ENCODE peak calls at places on chromosomes 4 and X, in seven cellular contexts. J, R, Z, T, U, A and W are unnamed samples.

GRCh38 chrX:130769835-130770234 is 133.2 kb downstream of the ENOX2 start:
- DNase-seq in T (no peak), A (no peak), J (no peak), U (no peak), R (peak), Z (no peak), W (no peak)

GRCh38 chr4:65167719-65168118 is 502.6 kb downstream of the EPHA5 start:
- DNase-seq in U (no peak), A (no peak), Z (no peak), J (no peak), T (no peak), R (no peak), W (no peak)

GRCh38 chr4:17816142-17816541 is 5.4 kb downstream of the NCAPG start:
- DNase-seq in R (no peak), A (no peak), Z (no peak), J (no peak), T (no peak), U (no peak), W (no peak)

GRCh38 chrX:124804962-124805361 is 458.6 kb downstream of the SH2D1A start:
- DNase-seq in Z (no peak), T (no peak), R (no peak), A (no peak), J (no peak), U (no peak), W (no peak)

GRCh38 chr4:41957634-41958033 is 22.4 kb downstream of the TMEM33 start:
- DNase-seq in Z (no peak), U (no peak), A (no peak), R (peak), T (no peak), J (no peak), W (no peak)

GRCh38 chr4:7397206-7398103 is 37.3 kb downstream of the PSAPL1 start:
- DNase-seq in J (no peak), A (no peak), R (no peak), T (no peak), Z (no peak), U (peak), W (no peak)

GRCh38 chr4:151745727-151746231 is 15.0 kb downstream of the GATB start:
- DNase-seq in R (no peak), Z (no peak), U (no peak), J (peak), A (no peak), T (no peak), W (no peak)

GRCh38 chr4:8171941-8172924 is 13.6 kb upstream of the ABLIM2 start:
- DNase-seq in U (no peak), R (no peak), Z (no peak), T (no peak), J (no peak), A (no peak), W (no peak)

GRCh38 chr4:89160806-89161205 is 49.5 kb downstream of the TIGD2 start:
- DNase-seq in J (no peak), T (no peak), A (no peak), Z (no peak), U (no peak), R (no peak), W (no peak)

GRCh38 chr4:2096073-2096609 is 37.0 kb downstream of the NAT8L start:
- DNase-seq in T (no peak), J (no peak), Z (no peak), R (no peak), U (no peak), A (no peak), W (no peak)

GRCh38 chr4:67204441-67204840 is 340.9 kb downstream of the CENPC start:
- DNase-seq in Z (no peak), A (no peak), U (peak), J (no peak), R (peak), T (no peak), W (no peak)

GRCh38 chrX:95885074-95885473 is 799.6 kb upstream of the DIAPH2 start:
- DNase-seq in U (no peak), R (peak), A (no peak), T (peak), J (peak), Z (no peak), W (peak)

GRCh38 chr4:2330119-2331042 is 68.5 kb upstream of the MXD4 start:
- DNase-seq in J (peak), U (no peak), Z (no peak), A (no peak), R (no peak), T (no peak), W (no peak)

GRCh38 chrX:17237146-17237545 is 137.9 kb upstream of the NHS start:
- DNase-seq in Z (no peak), J (no peak), A (no peak), T (no peak), R (no peak), U (no peak), W (no peak)

GRCh38 chrX:24902808-24903207 is 113.0 kb downstream of the ARX start:
- DNase-seq in U (no peak), R (no peak), J (peak), A (no peak), Z (no peak), T (no peak), W (no peak)

GRCh38 chr4:6951880-6952381 is 42.3 kb downstream of the TBC1D14 start:
- DNase-seq in J (no peak), U (no peak), Z (no peak), T (no peak), R (no peak), A (no peak), W (no peak)

GRCh38 chrX:77167993-77168392 is 279.2 kb upstream of the FGF16 start:
- DNase-seq in R (no peak), T (no peak), A (no peak), J (peak), Z (no peak), U (no peak), W (no peak)

GRCh38 chr4:27678027-27678426 is 817.4 kb downstream of the STIM2 start:
- DNase-seq in J (no peak), R (no peak), U (no peak), A (no peak), T (no peak), Z (no peak), W (no peak)

GRCh38 chrX:118495958-118496762 is 545 bp downstream of the DOCK11 start:
- DNase-seq in R (peak), A (peak), Z (peak), J (no peak), T (peak), U (peak), W (no peak)

GRCh38 chrX:106619797-106620196 is 8.0 kb downstream of the RADX start:
- DNase-seq in J (peak), T (no peak), U (no peak), A (no peak), R (no peak), Z (no peak), W (no peak)

GRCh38 chrX:42976729-42977366 is 198.9 kb upstream of the PPP1R2C start:
- DNase-seq in T (peak), J (peak), U (peak), A (peak), R (no peak), Z (no peak), W (no peak)

DNA sequence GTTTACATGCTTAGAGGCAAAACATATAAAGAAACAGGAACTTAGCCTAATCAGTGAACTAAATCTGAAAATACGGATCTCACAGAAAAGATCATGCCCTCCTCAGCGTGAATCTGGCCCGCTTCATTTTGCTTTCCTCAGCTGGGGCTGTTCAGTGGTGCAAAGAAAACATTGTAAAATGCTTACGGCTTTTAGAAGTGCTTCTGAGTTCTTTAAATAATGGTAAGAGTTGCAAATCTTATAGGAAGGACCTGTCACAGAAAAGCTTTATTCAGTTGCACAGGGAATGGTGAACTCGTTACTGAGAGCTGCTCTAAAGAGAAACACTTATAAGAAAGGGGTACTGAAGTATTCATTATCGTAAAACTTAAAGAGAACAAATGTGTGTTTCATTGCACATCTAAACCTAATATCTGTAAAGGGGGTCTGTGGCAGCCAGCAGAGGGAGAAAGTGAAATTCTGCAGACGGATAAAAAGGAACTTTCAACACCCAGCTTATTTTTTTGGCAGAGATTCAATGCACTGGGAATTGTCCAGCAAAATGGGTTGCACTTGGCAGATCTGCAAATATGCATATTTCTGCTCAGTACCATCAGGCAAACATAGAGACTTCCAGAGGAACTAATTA is 139.2 kb upstream of the ANK2 start:
- DNase-seq in A (no peak), Z (no peak), J (peak), T (no peak), U (no peak), R (peak), W (no peak)
- H3K4me3 ChIP-seq in A (peak), Z (peak), J (peak), T (no peak), U (no peak), R (peak), W (peak)

DNA sequence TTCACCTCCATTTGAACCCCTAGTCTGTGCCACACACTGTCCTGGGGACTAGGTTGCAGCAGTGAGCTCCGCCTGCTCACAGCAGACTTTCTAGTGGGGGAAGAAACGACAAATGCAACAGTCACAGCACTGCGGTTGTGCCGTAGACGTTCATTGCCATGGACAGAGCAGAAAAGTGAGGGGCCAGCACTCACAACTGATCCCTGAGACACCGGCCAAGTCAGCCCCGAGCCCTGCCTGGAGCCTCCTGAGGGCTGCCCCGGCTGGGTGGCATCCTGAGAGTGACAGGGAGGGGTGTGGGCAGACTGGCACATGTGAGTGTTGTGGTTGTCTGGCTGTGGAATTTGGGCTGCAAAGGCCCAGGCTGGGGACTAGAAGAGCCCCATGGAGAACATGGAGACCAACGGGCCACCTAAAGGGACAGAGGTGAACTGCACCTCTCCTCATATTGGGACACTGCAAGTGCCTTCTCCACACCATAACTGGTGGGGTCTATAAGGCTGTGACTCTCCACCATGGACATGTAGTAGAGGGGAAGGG is 4.6 kb downstream of the DUSP9 start:
- DNase-seq in J (no peak), Z (no peak), R (no peak), U (peak), T (no peak), A (no peak), W (no peak)
- TF ChIP-seq CTCF in J (peak), Z (no peak), R (peak), U (peak), T (no peak), A (peak), W (no peak)

GRCh38 chrX:132958086-132958703 is at the start of gene HS6ST2:
- DNase-seq in T (peak), R (peak), J (no peak), Z (peak), A (no peak), U (no peak), W (no peak)
- H3K4me3 ChIP-seq in T (peak), R (peak), J (no peak), Z (peak), A (peak), U (no peak), W (peak)

GRCh38 chr4:133483600-133484246 is 334.6 kb downstream of the PCDH10 start:
- DNase-seq in Z (no peak), U (peak), T (no peak), A (no peak), J (peak), R (peak), W (peak)
- TF ChIP-seq CTCF in Z (no peak), U (peak), T (no peak), A (no peak), J (peak), R (peak), W (peak)

DNA sequence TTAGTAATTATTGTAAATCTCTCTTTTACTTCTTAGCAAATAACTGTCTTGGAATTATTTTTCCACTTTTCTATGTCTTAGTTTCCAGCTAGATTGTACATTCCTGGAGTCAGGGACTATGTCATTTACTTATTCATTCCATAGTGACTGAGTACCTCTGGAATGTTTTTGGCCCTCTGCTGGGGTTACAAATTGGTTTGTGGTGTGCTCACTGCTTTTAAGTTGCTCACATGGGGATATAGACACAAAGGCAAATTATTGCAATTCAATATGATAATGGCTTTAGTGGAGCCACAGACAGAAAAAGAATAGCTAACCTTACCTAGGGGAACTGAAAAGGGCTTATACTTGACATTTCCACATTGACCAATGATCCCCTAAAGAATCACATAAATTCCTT is 63.7 kb upstream of the PDGFRA start:
- DNase-seq in Z (no peak), R (peak), A (no peak), J (peak), U (no peak), T (no peak), W (no peak)
- H3K4me3 ChIP-seq in Z (no peak), R (no peak), A (no peak), J (no peak), U (no peak), T (no peak), W (no peak)

GRCh38 chr4:134388351-134388750 is 186.8 kb upstream of the PABPC4L start:
- DNase-seq in Z (no peak), R (no peak), J (no peak), A (no peak), T (no peak), U (no peak), W (no peak)
- TF ChIP-seq CTCF in Z (no peak), R (no peak), J (no peak), A (no peak), T (no peak), U (no peak), W (no peak)

GRCh38 chr4:150579591-150580234 is 2.2 kb upstream of the MAB21L2 start:
- DNase-seq in T (no peak), U (no peak), Z (no peak), R (no peak), A (no peak), J (no peak), W (no peak)

GRCh38 chr4:150581206-150581605 is 745 bp upstream of the MAB21L2 start:
- DNase-seq in T (no peak), A (no peak), J (no peak), U (no peak), R (no peak), Z (no peak), W (no peak)

GRCh38 chr4:150578745-150579470 is 3.0 kb upstream of the MAB21L2 start:
- DNase-seq in T (no peak), A (no peak), R (no peak), J (no peak), U (no peak), Z (no peak), W (peak)

GRCh38 chr4:150581611-150582010 is 340 bp upstream of the MAB21L2 start:
- DNase-seq in T (peak), Z (no peak), R (no peak), U (no peak), A (no peak), J (peak), W (no peak)

DNA sequence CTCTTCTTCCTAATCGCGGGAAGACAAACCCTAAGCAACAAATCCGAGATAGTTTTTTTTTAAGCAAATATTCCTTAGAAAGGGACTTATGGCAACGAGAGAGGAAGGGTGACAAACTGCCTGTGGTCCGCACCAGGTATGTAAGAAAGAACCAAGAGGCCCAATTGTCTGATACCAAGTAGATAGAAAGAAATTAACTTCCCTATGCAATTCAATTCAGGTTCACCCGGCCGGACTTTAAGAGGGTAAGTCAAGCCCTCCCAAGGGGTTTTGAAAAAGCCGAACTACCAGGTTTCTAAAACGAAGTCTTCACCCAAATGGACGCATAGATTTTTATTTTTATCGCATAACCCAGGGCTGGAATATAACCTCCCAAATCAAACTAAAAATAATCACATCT is 1.7 kb upstream of the MAB21L2 start:
- DNase-seq in U (no peak), J (no peak), Z (no peak), T (no peak), R (no peak), A (no peak), W (no peak)
- H3K4me3 ChIP-seq in U (no peak), J (no peak), Z (no peak), T (peak), R (no peak), A (peak), W (no peak)

GRCh38 chr4:32117696-32118095 is 1397.5 kb downstream of the PCDH7 start:
- DNase-seq in U (no peak), J (no peak), T (no peak), R (peak), Z (no peak), A (no peak), W (no peak)
- TF ChIP-seq CTCF in U (peak), J (no peak), T (no peak), R (peak), Z (no peak), A (no peak), W (peak)

GRCh38 chr4:82436130-82436529 is 5.7 kb downstream of the ENOPH1 start:
- DNase-seq in U (no peak), Z (no peak), T (no peak), J (no peak), A (no peak), R (no peak), W (no peak)

GRCh38 chr4:82434949-82435348 is 4.6 kb downstream of the ENOPH1 start:
- DNase-seq in R (no peak), Z (no peak), U (no peak), T (no peak), A (no peak), J (no peak), W (no peak)

GRCh38 chr4:82436780-82437179 is 6.4 kb downstream of the ENOPH1 start:
- DNase-seq in J (no peak), T (no peak), Z (no peak), R (no peak), A (no peak), U (no peak), W (no peak)

GRCh38 chr4:82439088-82439487 is 8.7 kb downstream of the ENOPH1 start:
- DNase-seq in R (no peak), J (no peak), A (no peak), Z (no peak), T (no peak), U (no peak), W (no peak)

GRCh38 chr4:82437285-82438005 is 7.1 kb downstream of the ENOPH1 start:
- DNase-seq in T (no peak), A (no peak), J (peak), Z (no peak), U (no peak), R (no peak), W (no peak)
- H3K4me3 ChIP-seq in T (no peak), A (no peak), J (no peak), Z (no peak), U (no peak), R (no peak), W (no peak)